ENCODE peak calls at places on chromosomes 11 and 22, in nine cellular contexts. A is DMS79 treated with DMSO at 0.1 percent for 48 hours, I is fibroblast of the aortic adventitia, Z is fibroblast of lung, G is activated T-cell treated with anti-CD3 and anti-CD28 coated beads for 1 hour, S is iris pigment epithelial cell, N is bronchial epithelial cell, X is T-helper 1 cell, R is upper lobe of right lung. P is an unnamed sample.

GRCh38 chr11:45675646-45676045 is 10.2 kb upstream of the CHST1 start:
- DNase-seq in X (no peak), G (no peak), A (no peak), Z (no peak), I (no peak), N (no peak), R (no peak), S (no peak), P (no peak)

GRCh38 chr11:41926339-41926738 is 466.9 kb upstream of the LRRC4C start:
- DNase-seq in S (no peak), G (no peak), A (no peak), Z (no peak), N (no peak), R (no peak), X (no peak), I (no peak), P (no peak)

GRCh38 chr11:4539603-4540219 is 5.3 kb upstream of the OR52M1 start:
- DNase-seq in X (peak), A (peak), I (peak), Z (peak), S (peak), N (peak), R (peak), G (peak), P (peak)

GRCh38 chr11:100832851-100833250 is 145.8 kb downstream of the ARHGAP42 start:
- DNase-seq in N (no peak), Z (no peak), I (no peak), A (no peak), X (no peak), G (no peak), R (no peak), S (no peak), P (no peak)

GRCh38 chr22:43147821-43148220 is 3.5 kb upstream of the TSPO start:
- DNase-seq in X (no peak), S (no peak), R (peak), I (no peak), Z (no peak), G (no peak), N (no peak), A (no peak), P (peak)

GRCh38 chr11:110571286-110571685 is 141.0 kb downstream of the ARHGAP20 start:
- DNase-seq in G (no peak), X (no peak), I (no peak), Z (no peak), A (no peak), N (no peak), R (no peak), S (no peak), P (no peak)

GRCh38 chr11:71485063-71485399 is 32.0 kb downstream of the NADSYN1 start:
- DNase-seq in Z (no peak), X (no peak), R (no peak), S (no peak), A (no peak), G (no peak), N (no peak), I (no peak), P (no peak)

GRCh38 chr11:21295508-21295907 is 626.1 kb downstream of the NELL1 start:
- DNase-seq in S (no peak), G (no peak), I (no peak), N (peak), X (no peak), A (no peak), Z (no peak), R (no peak), P (no peak)

GRCh38 chr11:19116315-19116970 is 525 bp upstream of the ZDHHC13 start:
- DNase-seq in A (no peak), Z (no peak), I (no peak), G (no peak), X (no peak), N (no peak), S (no peak), R (no peak), P (no peak)

GRCh38 chr11:34988294-34989255 is 72.2 kb downstream of the PDHX start:
- DNase-seq in G (no peak), X (no peak), Z (peak), R (no peak), N (no peak), I (peak), A (no peak), S (peak), P (no peak)

GRCh38 chr22:49228431-49229037 is 599.1 kb downstream of the BRD1 start:
- DNase-seq in S (no peak), G (no peak), R (no peak), Z (no peak), I (no peak), X (no peak), N (no peak), A (no peak), P (no peak)

GRCh38 chr11:64180871-64181270 is 5.1 kb upstream of the STIP1 start:
- DNase-seq in X (no peak), Z (no peak), A (no peak), R (no peak), N (no peak), G (no peak), S (no peak), I (no peak), P (no peak)

GRCh38 chr22:17980638-17981051 is 43.7 kb downstream of the MICAL3 start:
- DNase-seq in I (no peak), R (peak), G (peak), X (no peak), N (peak), A (peak), Z (no peak), S (peak), P (peak)

GRCh38 chr11:62398011-62398994 is 20.5 kb upstream of the SCGB1A1 start:
- DNase-seq in I (peak), R (peak), Z (peak), X (no peak), S (peak), A (no peak), G (no peak), N (no peak), P (no peak)

GRCh38 chr11:69253028-69253427 is 40.9 kb upstream of the MYEOV start:
- DNase-seq in Z (peak), N (peak), G (no peak), S (peak), A (no peak), I (peak), R (no peak), X (no peak), P (no peak)

GRCh38 chr22:30196141-30196866 is 50.3 kb downstream of the LIF start:
- DNase-seq in N (peak), G (no peak), S (peak), R (peak), X (peak), A (peak), I (peak), Z (peak), P (peak)

GRCh38 chr11:110090466-110091026 is 2.6 kb upstream of the ZC3H12C start:
- DNase-seq in X (no peak), R (no peak), I (no peak), S (no peak), N (no peak), Z (no peak), G (no peak), A (no peak), P (no peak)

GRCh38 chr11:96213500-96213899 is 129.5 kb downstream of the MAML2 start:
- DNase-seq in I (peak), S (peak), A (no peak), N (no peak), R (no peak), X (no peak), G (no peak), Z (peak), P (no peak)

GRCh38 chr11:65539401-65540289 is 14.8 kb downstream of the SCYL1 start:
- DNase-seq in Z (no peak), G (no peak), I (no peak), X (no peak), A (no peak), S (no peak), N (peak), R (no peak), P (no peak)

GRCh38 chr11:122649133-122649532 is 6.4 kb upstream of the UBASH3B start:
- DNase-seq in S (no peak), A (no peak), X (no peak), N (no peak), R (no peak), I (no peak), Z (peak), G (no peak), P (no peak)

GRCh38 chr22:22842085-22842484 is 45.5 kb upstream of the IGLL5 start:
- DNase-seq in I (no peak), R (no peak), N (no peak), Z (no peak), S (no peak), G (no peak), A (no peak), X (no peak), P (no peak)

GRCh38 chr11:19903620-19904069 is 191.0 kb downstream of the NAV2 start:
- DNase-seq in G (peak), I (peak), X (peak), R (no peak), A (peak), S (peak), N (peak), Z (peak), P (peak)

GRCh38 chr11:83219095-83219494 is 25.6 kb downstream of the ANKRD42 start:
- DNase-seq in S (no peak), A (no peak), R (no peak), N (no peak), I (no peak), Z (no peak), G (no peak), X (no peak), P (no peak)

GRCh38 chr11:36818410-36818809 is 220.4 kb upstream of the RAG2 start:
- DNase-seq in Z (no peak), R (no peak), S (no peak), X (no peak), N (no peak), G (no peak), I (peak), A (no peak), P (no peak)

GRCh38 chr22:37157516-37158289 is 8.0 kb upstream of the IL2RB start:
- DNase-seq in S (peak), Z (peak), N (peak), A (no peak), R (no peak), X (no peak), I (peak), G (no peak), P (no peak)

GRCh38 chr11:111514216-111515031 is at the start of gene HOATZ:
- DNase-seq in Z (peak), A (no peak), R (no peak), I (no peak), N (no peak), G (no peak), S (peak), X (no peak), P (peak)

GRCh38 chr22:23285734-23286133 is 105.4 kb downstream of the BCR start:
- DNase-seq in R (no peak), N (no peak), G (no peak), A (no peak), S (no peak), X (no peak), I (no peak), Z (peak), P (no peak)

GRCh38 chr11:112828433-112828832 is 132.8 kb upstream of the NCAM1 start:
- DNase-seq in Z (no peak), S (no peak), N (no peak), I (no peak), G (no peak), X (no peak), A (no peak), R (no peak), P (no peak)

GRCh38 chr11:24005202-24005876 is 491.5 kb upstream of the LUZP2 start:
- DNase-seq in S (no peak), Z (no peak), A (peak), R (no peak), G (no peak), X (no peak), I (no peak), N (no peak), P (no peak)

GRCh38 chr22:49962751-49963646 is 2.4 kb downstream of the PIM3 start:
- DNase-seq in S (no peak), N (no peak), R (peak), I (no peak), G (no peak), A (no peak), X (no peak), Z (no peak), P (peak)

GRCh38 chr11:68750988-68751325 is 363 bp downstream of the TESMIN start:
- DNase-seq in R (no peak), X (no peak), A (no peak), I (no peak), Z (no peak), G (no peak), N (no peak), S (no peak), P (no peak)

P was measured in lower lobe of right lung.